ENCODE peak calls at places on chromosome 3, in eight cellular contexts. I is heart right ventricle, F is nephron progenitor cell, H is body of pancreas, U is AG10803, B is K562, P is GM13977, W is retinal pigment epithelial cell. J is an unnamed sample.

GRCh38 chr3:128081846-128082245 is 29.6 kb downstream of the SEC61A1 start:
- DNase-seq in I (no peak), F (no peak), H (peak), U (peak), B (no peak), P (no peak), W (no peak), J (no peak)

GRCh38 chr3:66036586-66037061 is 2.1 kb downstream of the MAGI1 start:
- DNase-seq in I (peak), F (peak), H (peak), U (no peak), B (no peak), P (no peak), W (no peak), J (peak)

GRCh38 chr3:51706788-51707731 is at the start of gene GRM2:
- DNase-seq in I (peak), F (peak), H (peak), U (peak), B (peak), P (no peak), W (peak), J (peak)

GRCh38 chr3:36933540-36934296 is 11.1 kb downstream of the TRANK1 start:
- DNase-seq in I (no peak), F (no peak), H (no peak), U (no peak), B (no peak), P (no peak), W (no peak), J (no peak)

GRCh38 chr3:47283596-47284364 is 1.0 kb downstream of the KLHL18 start:
- DNase-seq in I (no peak), F (peak), H (peak), U (peak), B (peak), P (no peak), W (no peak), J (no peak)

GRCh38 chr3:189635385-189635784 is 4.2 kb downstream of the TP63 start:
- DNase-seq in I (no peak), F (no peak), H (no peak), U (no peak), B (no peak), P (no peak), W (no peak), J (no peak)

GRCh38 chr3:123790254-123791072 is 93.7 kb downstream of the MYLK start:
- DNase-seq in I (no peak), F (no peak), H (no peak), U (peak), B (no peak), P (no peak), W (no peak), J (no peak)

GRCh38 chr3:119911748-119912147 is 129.8 kb downstream of the NR1I2 start:
- DNase-seq in I (no peak), F (no peak), H (no peak), U (no peak), B (no peak), P (no peak), W (no peak), J (no peak)

GRCh38 chr3:128051459-128051836 is 789 bp upstream of the SEC61A1 start:
- DNase-seq in I (no peak), F (no peak), H (no peak), U (no peak), B (no peak), P (no peak), W (no peak), J (no peak)

GRCh38 chr3:188206787-188207186 is 52.8 kb downstream of the LPP start:
- DNase-seq in I (no peak), F (no peak), H (no peak), U (no peak), B (no peak), P (no peak), W (no peak), J (no peak)

GRCh38 chr3:188207941-188208750 is 54.2 kb downstream of the LPP start:
- DNase-seq in I (no peak), F (no peak), H (no peak), U (peak), B (no peak), P (no peak), W (no peak), J (no peak)

GRCh38 chr3:188204516-188204915 is 50.6 kb downstream of the LPP start:
- DNase-seq in I (no peak), F (no peak), H (no peak), U (no peak), B (no peak), P (no peak), W (no peak), J (peak)

GRCh38 chr3:188208751-188209433 is 54.9 kb downstream of the LPP start:
- DNase-seq in I (no peak), F (no peak), H (no peak), U (peak), B (no peak), P (no peak), W (peak), J (no peak)

GRCh38 chr3:188205992-188206416 is 52.0 kb downstream of the LPP start:
- DNase-seq in I (no peak), F (no peak), H (peak), U (no peak), B (peak), P (no peak), W (no peak), J (no peak)
- TF ChIP-seq CTCF in I (peak), F (no peak), H (peak), U (no peak), B (peak), P (no peak), W (peak), J (no peak)

DNA sequence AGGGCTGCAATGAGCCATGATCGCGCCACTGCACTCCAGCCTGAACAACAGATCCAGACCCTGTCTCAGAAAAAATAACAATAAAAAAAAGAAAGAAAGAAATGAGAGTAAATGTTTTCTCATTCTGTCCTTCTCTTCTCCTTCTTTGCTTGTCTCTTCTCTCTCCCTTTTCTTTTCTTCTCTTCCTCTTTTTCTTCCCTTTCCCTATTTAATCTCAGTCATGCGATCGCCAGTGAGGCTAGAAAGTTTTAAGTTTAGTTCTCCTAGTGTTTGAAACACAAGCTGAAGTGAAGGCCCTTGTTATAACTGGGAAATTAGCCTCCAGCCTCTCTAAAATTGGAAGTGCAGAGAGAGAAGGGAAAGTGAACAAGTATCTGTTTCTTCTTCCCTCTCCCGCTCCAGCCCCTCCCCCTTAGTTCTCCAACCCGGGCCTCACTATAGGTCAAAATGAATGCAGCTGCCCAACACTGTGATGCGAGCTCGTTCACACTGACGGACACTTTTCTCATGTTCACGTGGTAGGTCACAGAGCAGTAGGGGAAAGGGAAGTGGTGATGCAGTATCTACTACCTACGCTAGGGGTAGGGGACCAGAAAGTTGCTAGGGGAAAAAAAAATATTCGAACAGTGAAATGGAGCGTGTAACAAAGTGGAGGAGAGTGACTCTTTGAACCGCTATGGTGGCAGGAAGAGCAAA is 23.4 kb upstream of the TSC22D2 start:
- DNase-seq in I (no peak), F (peak), H (no peak), U (no peak), B (peak), P (peak), W (no peak), J (no peak)
- TF ChIP-seq CTCF in I (no peak), F (peak), H (no peak), U (no peak), B (peak), P (peak), W (peak), J (no peak)

GRCh38 chr3:192336286-192336685 is 391.1 kb downstream of the FGF12 start:
- DNase-seq in I (no peak), F (no peak), H (no peak), U (no peak), B (no peak), P (no peak), W (no peak), J (no peak)
- TF ChIP-seq CTCF in I (peak), F (no peak), H (no peak), U (no peak), B (no peak), P (no peak), W (peak), J (no peak)

GRCh38 chr3:13495921-13496723 is 16.0 kb downstream of the HDAC11 start:
- DNase-seq in I (peak), F (peak), H (peak), U (peak), B (peak), P (peak), W (no peak), J (peak)

GRCh38 chr3:13493867-13494441 is 13.8 kb downstream of the HDAC11 start:
- DNase-seq in I (no peak), F (no peak), H (no peak), U (no peak), B (no peak), P (no peak), W (no peak), J (no peak)

GRCh38 chr3:13492976-13493866 is 13.1 kb downstream of the HDAC11 start:
- DNase-seq in I (no peak), F (no peak), H (no peak), U (no peak), B (no peak), P (no peak), W (no peak), J (no peak)

GRCh38 chr3:13495351-13495813 is 15.3 kb downstream of the HDAC11 start:
- DNase-seq in I (no peak), F (no peak), H (no peak), U (no peak), B (no peak), P (no peak), W (no peak), J (no peak)

GRCh38 chr3:13494463-13495350 is 14.6 kb downstream of the HDAC11 start:
- DNase-seq in I (no peak), F (peak), H (peak), U (peak), B (peak), P (peak), W (no peak), J (no peak)
- TF ChIP-seq CTCF in I (peak), F (peak), H (peak), U (peak), B (peak), P (peak), W (peak), J (peak)

GRCh38 chr3:25468866-25469319 is 40.8 kb downstream of the RARB start:
- DNase-seq in I (peak), F (peak), H (peak), U (peak), B (no peak), P (no peak), W (no peak), J (peak)
- TF ChIP-seq CTCF in I (peak), F (no peak), H (no peak), U (peak), B (no peak), P (no peak), W (peak), J (peak)

GRCh38 chr3:45003406-45003805 is 22.7 kb upstream of the CLEC3B start:
- DNase-seq in I (no peak), F (no peak), H (no peak), U (no peak), B (no peak), P (no peak), W (no peak), J (peak)
- TF ChIP-seq CTCF in I (no peak), F (no peak), H (no peak), U (no peak), B (no peak), P (no peak), W (no peak), J (no peak)

DNA sequence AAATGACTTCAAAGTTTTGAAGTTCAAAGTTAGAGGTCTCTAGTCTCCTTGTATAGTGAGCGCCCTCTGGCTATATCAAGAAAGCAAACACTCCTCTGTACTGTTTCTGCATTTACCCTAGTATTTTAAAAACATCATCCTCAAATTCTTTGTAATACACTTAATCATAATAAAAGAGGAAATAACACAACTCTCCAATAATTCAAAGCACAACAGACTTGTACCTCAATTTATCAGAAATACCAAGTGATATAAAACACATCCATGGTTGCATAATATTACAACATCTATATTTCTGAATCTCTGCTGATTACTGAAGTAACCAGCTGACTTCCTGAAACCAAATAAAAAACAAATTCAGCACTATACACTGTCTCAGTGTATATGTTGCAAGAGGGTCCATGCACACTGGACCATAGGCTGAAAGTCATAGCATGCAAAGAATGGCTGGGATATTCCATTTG is 12.5 kb downstream of the PLOD2 start:
- DNase-seq in I (no peak), F (no peak), H (no peak), U (peak), B (no peak), P (no peak), W (no peak), J (peak)
- TF ChIP-seq CTCF in I (peak), F (no peak), H (peak), U (peak), B (no peak), P (no peak), W (peak), J (no peak)

DNA sequence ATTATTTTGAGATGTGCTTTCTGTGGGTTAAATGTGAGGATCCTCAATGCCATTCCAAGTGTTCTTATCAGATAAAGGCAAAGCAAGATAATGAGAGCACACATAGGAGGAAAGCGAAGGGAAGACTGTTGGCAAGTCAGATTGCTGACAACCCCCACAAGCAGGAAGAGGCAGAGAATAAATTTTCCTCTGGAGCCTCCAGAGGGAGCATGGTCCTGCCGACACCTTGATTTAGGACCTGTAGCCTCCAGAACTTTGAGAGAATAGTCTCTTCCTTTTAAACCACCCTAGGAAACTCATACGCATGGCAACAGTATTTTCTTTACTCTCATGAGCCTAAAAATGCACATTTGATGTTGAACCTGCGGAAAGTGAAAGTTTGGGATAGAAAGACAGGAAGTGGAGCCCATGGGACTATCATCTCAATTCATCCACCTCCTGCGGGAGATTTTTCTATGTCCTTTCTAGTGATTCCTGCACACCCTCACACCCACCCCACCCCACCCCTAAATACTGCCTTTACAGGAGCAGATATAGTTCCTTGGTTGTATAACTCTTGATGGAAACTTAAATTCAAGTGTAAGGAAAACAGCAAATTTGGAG is 116.7 kb upstream of the LPP start:
- DNase-seq in I (peak), F (peak), H (peak), U (peak), B (no peak), P (no peak), W (no peak), J (peak)
- TF ChIP-seq CTCF in I (peak), F (peak), H (peak), U (peak), B (peak), P (no peak), W (peak), J (peak)

DNA sequence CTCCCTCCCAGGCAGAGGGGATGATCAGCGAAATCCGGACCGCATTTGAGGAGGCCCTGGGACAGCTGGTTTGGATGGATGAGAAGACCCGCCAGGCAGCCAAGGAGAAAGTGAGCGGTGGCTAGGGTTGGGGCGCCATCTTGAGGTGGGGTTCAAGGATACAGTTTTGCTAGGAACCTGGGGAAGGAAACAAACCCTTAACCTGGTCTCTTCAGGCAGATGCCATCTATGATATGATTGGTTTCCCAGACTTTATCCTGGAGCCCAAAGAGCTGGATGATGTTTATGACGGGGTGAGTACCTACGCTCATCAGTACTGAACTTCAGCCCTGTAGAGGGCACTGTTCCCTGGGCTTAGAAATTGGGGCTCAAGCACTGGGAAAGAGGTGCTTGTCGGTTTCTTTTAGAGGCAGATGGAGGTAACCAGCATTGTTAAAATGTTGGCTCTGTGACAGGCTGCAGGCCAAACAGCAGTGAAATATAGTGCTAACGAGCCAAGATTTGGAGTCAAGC is 9.6 kb upstream of the PSMD2 start:
- DNase-seq in I (peak), F (peak), H (peak), U (peak), B (peak), P (peak), W (no peak), J (peak)
- TF ChIP-seq CTCF in I (peak), F (peak), H (peak), U (peak), B (peak), P (peak), W (peak), J (peak)

DNA sequence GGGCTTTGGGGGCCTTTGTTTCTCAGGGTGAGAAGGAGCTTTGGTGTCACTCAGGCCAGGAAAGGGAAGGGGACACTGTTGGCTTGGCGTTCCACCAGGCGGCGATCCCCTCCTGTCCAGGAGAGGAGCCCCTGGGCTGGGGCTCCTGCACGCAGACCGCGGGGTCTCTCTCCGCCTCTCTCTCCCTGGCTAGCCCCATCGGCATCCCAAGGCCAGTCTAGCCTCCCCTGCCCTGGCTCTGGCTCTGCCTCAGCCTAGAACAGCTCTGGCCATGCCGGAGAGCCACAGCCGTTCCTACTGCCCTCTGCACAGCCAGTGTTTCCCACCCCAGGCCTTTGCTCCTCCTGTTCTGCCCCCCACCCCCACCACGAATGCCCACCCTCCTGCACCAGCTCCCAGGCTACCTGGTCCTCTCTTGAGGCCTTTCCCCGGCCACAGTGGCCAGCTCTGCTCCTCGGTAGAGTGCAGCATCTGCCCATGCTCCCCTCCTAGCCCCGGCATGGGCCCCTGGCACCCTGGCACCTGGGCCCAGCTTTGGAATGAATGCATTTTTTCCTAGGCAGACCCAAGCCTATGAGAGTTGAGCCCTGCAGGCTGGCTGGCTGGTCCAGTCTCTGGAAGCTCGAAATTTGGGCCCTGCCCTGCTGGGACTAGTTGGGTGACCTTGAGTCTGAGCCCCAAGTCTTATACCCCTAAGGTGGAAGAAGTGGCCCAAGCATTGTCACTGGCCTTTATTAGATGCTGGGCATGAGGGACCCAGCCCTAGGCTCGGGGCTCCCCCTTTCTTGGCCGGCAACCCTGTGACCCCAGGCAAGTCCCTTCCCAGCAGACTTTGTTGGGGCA is 2.4 kb downstream of the PLXNA1 start:
- DNase-seq in I (no peak), F (peak), H (no peak), U (no peak), B (no peak), P (no peak), W (no peak), J (no peak)
- TF ChIP-seq CTCF in I (no peak), F (no peak), H (no peak), U (no peak), B (no peak), P (no peak), W (peak), J (no peak)

J was measured in endothelial cell of umbilical vein.